ENCODE peak calls at places on chromosomes 2 and 18, in five cellular contexts. S is tibial artery, E is heart right ventricle, G is Peyer's patch, J is kidney. O is an unnamed sample.

GRCh38 chr18:80166725-80167124 is 57.7 kb downstream of the ADNP2 start:
- DNase-seq in S (no peak), E (no peak), G (peak), J (no peak), O (no peak)

GRCh38 chr2:9897331-9897737 is 54.1 kb downstream of the TAF1B start:
- DNase-seq in S (peak), E (peak), G (no peak), J (no peak), O (no peak)

GRCh38 chr2:124034265-124034664 is 9.2 kb downstream of the CNTNAP5 start:
- DNase-seq in S (no peak), E (no peak), G (no peak), J (no peak), O (no peak)

GRCh38 chr2:181430406-181431199 is 26.6 kb upstream of the ITGA4 start:
- DNase-seq in S (no peak), E (no peak), G (no peak), J (no peak), O (peak)

GRCh38 chr2:238702691-238703415 is 145.0 kb upstream of the TWIST2 start:
- DNase-seq in S (peak), E (peak), G (no peak), J (no peak), O (no peak)

GRCh38 chr2:144227427-144227826 is 292.5 kb downstream of the ZEB2 start:
- DNase-seq in S (no peak), E (no peak), G (no peak), J (no peak), O (no peak)

GRCh38 chr2:25306767-25307368 is 34.9 kb downstream of the DNMT3A start:
- DNase-seq in S (no peak), E (peak), G (no peak), J (no peak), O (no peak)

GRCh38 chr2:39996653-39997080 is 217.6 kb upstream of the THUMPD2 start:
- DNase-seq in S (no peak), E (no peak), G (no peak), J (no peak), O (peak)

GRCh38 chr2:234714711-234715110 is 217.8 kb upstream of the ARL4C start:
- DNase-seq in S (no peak), E (no peak), G (no peak), J (no peak), O (no peak)

GRCh38 chr18:13605901-13606300 is 120.5 kb downstream of the FAM210A start:
- DNase-seq in S (no peak), E (no peak), G (no peak), J (no peak), O (no peak)

GRCh38 chr2:152335851-152336102 is 803 bp downstream of the FMNL2 start:
- DNase-seq in S (peak), E (peak), G (no peak), J (peak), O (no peak)

GRCh38 chr2:149573760-149574159 is 13.8 kb downstream of the MMADHC start:
- DNase-seq in S (no peak), E (no peak), G (no peak), J (no peak), O (no peak)

GRCh38 chr2:98720286-98720685 is 10.6 kb downstream of the MGAT4A start:
- DNase-seq in S (no peak), E (no peak), G (no peak), J (no peak), O (no peak)

GRCh38 chr18:64872710-64873458 is 724.0 kb upstream of the LINC00305 start:
- DNase-seq in S (no peak), E (no peak), G (no peak), J (no peak), O (no peak)

DNA sequence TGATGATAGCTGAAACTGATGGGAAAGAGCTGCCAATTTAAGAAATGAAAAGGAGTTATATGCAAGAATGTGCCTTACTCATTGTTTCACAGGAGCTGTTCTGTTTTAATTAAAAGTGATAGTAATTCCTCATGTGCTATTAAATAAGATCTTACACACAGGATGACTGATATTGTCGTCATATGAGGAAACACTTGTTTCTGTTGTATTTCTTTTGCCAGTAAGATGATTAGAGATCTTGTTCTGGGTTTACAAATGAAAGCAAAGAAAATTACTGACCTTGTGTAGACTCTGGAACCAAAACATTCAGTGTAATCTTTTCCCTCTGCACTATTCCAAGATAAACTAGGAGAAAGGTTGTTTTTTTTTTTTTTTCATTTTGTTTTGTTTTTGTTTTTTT is 123.7 kb downstream of the MAP3K20 start:
- DNase-seq in S (no peak), E (no peak), G (no peak), J (no peak), O (no peak)
- H3K27ac ChIP-seq in S (peak), E (peak), G (no peak), J (no peak), O (no peak)

GRCh38 chr2:20599861-20600461 is 50.9 kb downstream of the HS1BP3 start:
- DNase-seq in S (peak), E (no peak), G (peak), J (peak), O (no peak)
- H3K27ac ChIP-seq in S (peak), E (peak), G (no peak), J (peak), O (no peak)

GRCh38 chr2:20972792-20973565 is 70.9 kb downstream of the APOB start:
- DNase-seq in S (no peak), E (no peak), G (no peak), J (no peak), O (no peak)
- H3K27ac ChIP-seq in S (peak), E (no peak), G (peak), J (no peak), O (no peak)

GRCh38 chr2:79512442-79513401 is at the start of gene CTNNA2:
- DNase-seq in S (no peak), E (peak), G (peak), J (peak), O (no peak)
- H3K27ac ChIP-seq in S (no peak), E (no peak), G (no peak), J (no peak), O (no peak)

GRCh38 chr2:216315817-216316603 is 56.3 kb downstream of the MARCHF4 start:
- DNase-seq in S (no peak), E (no peak), G (no peak), J (no peak), O (no peak)
- H3K27ac ChIP-seq in S (no peak), E (no peak), G (no peak), J (no peak), O (no peak)

GRCh38 chr2:19899853-19900525 is 1.8 kb downstream of the TTC32 start:
- DNase-seq in S (no peak), E (no peak), G (no peak), J (no peak), O (peak)
- H3K27ac ChIP-seq in S (peak), E (no peak), G (peak), J (no peak), O (peak)

GRCh38 chr2:31286230-31286629 is 52.3 kb downstream of the EHD3 start:
- DNase-seq in S (no peak), E (no peak), G (no peak), J (no peak), O (no peak)

GRCh38 chr2:31286961-31287550 is 53.1 kb downstream of the EHD3 start:
- DNase-seq in S (no peak), E (no peak), G (no peak), J (no peak), O (no peak)

GRCh38 chr2:31284107-31284506 is 50.2 kb downstream of the EHD3 start:
- DNase-seq in S (no peak), E (no peak), G (no peak), J (no peak), O (no peak)

GRCh38 chr2:31277621-31278020 is 43.7 kb downstream of the EHD3 start:
- DNase-seq in S (no peak), E (no peak), G (no peak), J (no peak), O (no peak)

GRCh38 chr2:31282634-31283033 is 48.7 kb downstream of the EHD3 start:
- DNase-seq in S (no peak), E (no peak), G (no peak), J (no peak), O (no peak)
- H3K27ac ChIP-seq in S (no peak), E (no peak), G (no peak), J (no peak), O (no peak)

O was measured in OCI-LY7.